ENCODE peak calls at places on chromosomes 1 and 21, in six cellular contexts. One of them, this sample, is unnamed.

GRCh38 chr1:201004154-201004553 is 19.4 kb downstream of the KIF21B start:
- DNase-seq in neural crest cell: no peak
- DNase-seq in NCI-H510A: no peak
- DNase-seq in osteoblast: no peak
- DNase-seq in SK-N-SH: no peak
- DNase-seq in tibial artery: no peak
- DNase-seq in this sample: no peak

GRCh38 chr1:205255941-205256780 is 28.4 kb downstream of the TMCC2 start:
- DNase-seq in neural crest cell: peak
- DNase-seq in NCI-H510A: peak
- DNase-seq in osteoblast: peak
- DNase-seq in SK-N-SH: peak
- DNase-seq in tibial artery: peak
- DNase-seq in this sample: peak

GRCh38 chr1:238404506-238404905 is 513.8 kb upstream of the ZP4 start:
- DNase-seq in neural crest cell: no peak
- DNase-seq in NCI-H510A: no peak
- DNase-seq in osteoblast: peak
- DNase-seq in SK-N-SH: no peak
- DNase-seq in tibial artery: no peak
- DNase-seq in this sample: no peak

GRCh38 chr21:42082501-42083360 is 11.6 kb downstream of the UMODL1 start:
- DNase-seq in neural crest cell: no peak
- DNase-seq in NCI-H510A: no peak
- DNase-seq in osteoblast: no peak
- DNase-seq in SK-N-SH: no peak
- DNase-seq in tibial artery: no peak
- DNase-seq in this sample: no peak

GRCh38 chr1:167922611-167923074 is 8.7 kb upstream of the ADCY10 start:
- DNase-seq in neural crest cell: no peak
- DNase-seq in NCI-H510A: no peak
- DNase-seq in osteoblast: no peak
- DNase-seq in SK-N-SH: no peak
- DNase-seq in tibial artery: no peak
- DNase-seq in this sample: no peak

GRCh38 chr1:34970829-34971228 is 14.3 kb downstream of the TMEM35B start:
- DNase-seq in neural crest cell: no peak
- DNase-seq in NCI-H510A: peak
- DNase-seq in osteoblast: no peak
- DNase-seq in SK-N-SH: no peak
- DNase-seq in tibial artery: no peak
- DNase-seq in this sample: no peak

GRCh38 chr1:152002960-152003359 is 9.3 kb upstream of the S100A10 start:
- DNase-seq in neural crest cell: no peak
- DNase-seq in NCI-H510A: no peak
- DNase-seq in osteoblast: no peak
- DNase-seq in SK-N-SH: no peak
- DNase-seq in tibial artery: no peak
- DNase-seq in this sample: no peak

GRCh38 chr1:50108497-50109073 is at the start of gene ELAVL4:
- DNase-seq in neural crest cell: no peak
- DNase-seq in NCI-H510A: no peak
- DNase-seq in osteoblast: no peak
- DNase-seq in SK-N-SH: peak
- DNase-seq in tibial artery: no peak
- DNase-seq in this sample: no peak

GRCh38 chr1:50415235-50416149 is 7.8 kb downstream of the DMRTA2 start:
- DNase-seq in neural crest cell: no peak
- DNase-seq in NCI-H510A: no peak
- DNase-seq in osteoblast: peak
- DNase-seq in SK-N-SH: peak
- DNase-seq in tibial artery: no peak
- DNase-seq in this sample: no peak